ENCODE peak calls at places on chromosomes 7 and 10, in four cellular contexts. Z is HCT116, H is GM12878, G is K562. X is an unnamed sample.

GRCh38 chr10:113038183-113038582 is 88.1 kb downstream of the TCF7L2 start:
- DNase-seq in Z (no peak), H (no peak), G (no peak), X (no peak)

GRCh38 chr10:75040576-75040975 is 70.9 kb upstream of the SAMD8 start:
- DNase-seq in G (no peak), Z (no peak), H (no peak), X (no peak)

GRCh38 chr7:77831953-77832352 is 33.4 kb downstream of the PHTF2 start:
- DNase-seq in Z (no peak), H (no peak), G (peak), X (no peak)

GRCh38 chr10:78236416-78237015 is 202.9 kb downstream of the RPS24 start:
- DNase-seq in Z (no peak), H (no peak), G (no peak), X (no peak)

GRCh38 chr7:100190059-100190711 is 12.5 kb downstream of the STAG3 start:
- DNase-seq in G (peak), Z (peak), H (no peak), X (no peak)

GRCh38 chr7:100547872-100548271 is 8.9 kb downstream of the AGFG2 start:
- DNase-seq in Z (no peak), G (peak), H (no peak), X (no peak)

GRCh38 chr10:26455567-26456315 is 17.6 kb downstream of the APBB1IP start:
- DNase-seq in Z (no peak), H (no peak), G (no peak), X (no peak)

GRCh38 chr7:41524861-41525260 is 178.0 kb downstream of the INHBA start:
- DNase-seq in H (no peak), G (no peak), Z (no peak), X (no peak)

GRCh38 chr10:70671229-70671588 is 1.1 kb upstream of the ADAMTS14 start:
- DNase-seq in H (no peak), Z (no peak), G (no peak), X (no peak)

GRCh38 chr7:24786306-24786705 is 29.0 kb upstream of the GSDME start:
- DNase-seq in Z (no peak), G (no peak), H (no peak), X (no peak)

GRCh38 chr7:81014266-81014665 is 95.4 kb upstream of the SEMA3C start:
- DNase-seq in H (no peak), G (no peak), Z (no peak), X (no peak)

GRCh38 chr7:44382459-44383300 is 57.3 kb upstream of the CAMK2B start:
- DNase-seq in H (no peak), Z (no peak), G (no peak), X (peak)

GRCh38 chr7:150479023-150479716 is 28.7 kb downstream of the GIMAP8 start:
- DNase-seq in H (no peak), G (no peak), Z (no peak), X (no peak)

GRCh38 chr7:157219154-157219553 is 80.4 kb downstream of the UBE3C start:
- DNase-seq in G (no peak), Z (no peak), H (no peak), X (no peak)

GRCh38 chr7:129443612-129444011 is 9.4 kb downstream of the STRIP2 start:
- DNase-seq in Z (no peak), G (no peak), H (no peak), X (no peak)

DNA sequence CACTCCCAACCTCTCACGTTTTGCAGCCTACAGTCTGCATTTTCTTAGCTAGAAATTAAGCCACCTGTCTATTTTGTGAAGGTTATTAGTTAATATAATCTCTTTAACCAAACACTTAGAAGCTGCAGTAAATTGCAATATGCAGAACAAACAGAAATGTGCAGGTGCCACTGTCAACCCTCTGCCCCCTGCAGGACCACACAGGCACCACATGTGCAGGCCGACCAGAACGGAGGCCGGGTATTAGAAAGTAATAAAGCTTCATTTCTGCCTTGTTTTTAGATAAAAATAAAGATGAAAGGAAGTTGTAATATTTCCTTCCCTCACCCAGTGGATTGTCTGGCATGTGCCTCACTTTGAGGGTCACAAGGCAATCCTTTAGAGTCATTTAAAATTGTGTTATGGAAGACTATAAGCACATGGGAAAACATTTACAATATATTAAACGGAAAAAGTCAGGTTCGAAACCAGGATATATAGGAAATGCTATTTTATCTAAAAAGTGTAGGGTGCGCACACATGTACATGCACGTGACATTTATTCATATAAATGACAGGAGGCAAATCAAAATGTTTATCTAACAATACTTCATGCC is 158.2 kb downstream of the ARHGAP12 start:
- DNase-seq in G (peak), Z (no peak), H (no peak), X (no peak)
- H2AFZ ChIP-seq in G (no peak), Z (peak), H (no peak), X (no peak)

GRCh38 chr10:117345143-117345542 is 30.1 kb downstream of the PDZD8 start:
- DNase-seq in G (no peak), Z (no peak), H (no peak), X (peak)
- TF ChIP-seq EGR1 in G (no peak), Z (no peak), H (no peak), X (peak)

GRCh38 chr7:95871078-95871848 is 98.9 kb downstream of the DYNC1I1 start:
- DNase-seq in Z (peak), H (no peak), G (peak), X (no peak)

GRCh38 chr7:95867309-95867708 is 95.0 kb downstream of the DYNC1I1 start:
- DNase-seq in H (no peak), G (no peak), Z (no peak), X (no peak)

GRCh38 chr7:95861041-95861440 is 88.7 kb downstream of the DYNC1I1 start:
- DNase-seq in H (no peak), Z (no peak), G (no peak), X (no peak)

GRCh38 chr7:95863623-95864022 is 91.3 kb downstream of the DYNC1I1 start:
- DNase-seq in H (no peak), Z (no peak), G (no peak), X (no peak)

GRCh38 chr7:95865716-95866371 is 93.5 kb downstream of the DYNC1I1 start:
- DNase-seq in G (no peak), Z (peak), H (no peak), X (no peak)
- TF ChIP-seq RAD21 in G (peak), Z (peak), H (no peak), X (peak)

GRCh38 chr10:30778769-30779168 is 149.2 kb upstream of the LYZL2 start:
- DNase-seq in H (no peak), G (no peak), Z (no peak), X (no peak)

GRCh38 chr10:30782543-30783461 is 153.2 kb upstream of the LYZL2 start:
- DNase-seq in Z (no peak), H (peak), G (no peak), X (no peak)

GRCh38 chr10:30783939-30784500 is 154.5 kb upstream of the LYZL2 start:
- DNase-seq in H (peak), Z (peak), G (peak), X (peak)

GRCh38 chr10:30784521-30784895 is 155.0 kb upstream of the LYZL2 start:
- DNase-seq in G (no peak), Z (no peak), H (no peak), X (no peak)

DNA sequence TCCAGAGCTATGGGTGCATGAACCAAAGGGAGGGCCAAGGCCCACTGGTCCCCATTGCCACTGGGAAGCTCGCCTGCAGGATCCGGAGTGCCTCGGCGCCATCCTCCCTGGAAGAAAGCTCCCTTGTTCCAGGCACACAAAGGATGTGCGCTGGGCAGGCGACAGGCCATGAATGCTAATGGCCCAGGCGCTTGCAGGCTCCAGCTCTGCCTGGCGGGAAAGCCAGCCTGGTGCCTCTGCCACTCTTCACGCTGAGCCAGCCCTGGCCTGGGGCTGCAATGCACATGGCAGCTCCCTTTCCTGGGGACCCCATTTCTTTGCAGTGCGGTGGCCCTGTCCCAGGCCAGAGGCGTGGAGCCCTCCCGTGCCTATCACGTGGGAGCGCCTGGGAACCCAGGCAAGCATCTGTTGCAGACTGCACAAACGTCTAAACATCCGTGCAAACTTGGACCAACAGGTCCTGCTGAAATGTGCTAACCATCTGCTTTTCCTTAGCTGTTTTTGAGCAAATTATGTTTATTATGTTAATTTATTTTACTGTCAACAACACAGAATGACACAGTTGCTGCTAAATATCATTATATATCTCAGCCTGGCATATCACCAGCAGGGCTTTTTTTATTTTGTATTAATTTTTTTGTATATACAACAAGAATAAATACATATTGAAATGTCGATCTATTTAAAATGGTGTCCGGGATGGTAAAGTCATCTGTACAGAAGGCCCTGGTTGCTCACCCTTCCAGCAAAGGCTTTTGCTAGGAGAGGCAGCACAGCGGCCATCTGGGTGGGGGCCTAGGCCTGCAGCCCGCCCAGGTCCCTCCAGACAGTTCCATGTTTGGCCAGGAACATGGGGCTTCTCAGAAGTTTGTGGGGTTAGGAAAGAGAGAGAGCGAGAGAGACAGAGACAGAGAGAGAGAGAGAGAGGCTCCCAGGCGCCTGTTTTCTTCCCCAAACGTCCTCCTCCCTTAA is 152.3 kb upstream of the LYZL2 start:
- DNase-seq in H (no peak), Z (no peak), G (no peak), X (no peak)
- H2AFZ ChIP-seq in H (no peak), Z (no peak), G (no peak), X (no peak)

GRCh38 chr7:72037494-72037893 is 374.6 kb downstream of the CALN1 start:
- DNase-seq in H (no peak), G (no peak), Z (no peak), X (no peak)
- TF ChIP-seq EGR1 in H (no peak), G (no peak), Z (no peak), X (no peak)

GRCh38 chr10:44981172-44982113 is 2.8 kb upstream of the DEPP1 start:
- DNase-seq in Z (peak), G (no peak), H (no peak), X (no peak)
- TF ChIP-seq RAD21 in Z (no peak), G (no peak), H (no peak), X (no peak)

GRCh38 chr7:37009282-37009681 is 285.0 kb upstream of the AOAH start:
- DNase-seq in H (no peak), Z (no peak), G (no peak), X (no peak)
- H2AFZ ChIP-seq in H (no peak), Z (no peak), G (no peak), X (no peak)

GRCh38 chr10:2619472-2619871 is 447.9 kb upstream of the PFKP start:
- DNase-seq in H (no peak), G (peak), Z (no peak), X (no peak)
- TF ChIP-seq EGR1 in H (no peak), G (no peak), Z (no peak), X (no peak)